ENCODE peak calls at places on chromosome 19, in four cellular contexts. U is uterus, Z is tibial nerve, H is transverse colon. S is an unnamed sample.

GRCh38 chr19:33704271-33704670 is 82.5 kb downstream of the CHST8 start:
- DNase-seq in U (no peak), Z (no peak), H (no peak), S (no peak)

GRCh38 chr19:46603752-46604241 is 2.7 kb downstream of the CALM3 start:
- DNase-seq in U (no peak), Z (no peak), H (no peak), S (peak; percentile 54)

GRCh38 chr19:8571006-8571411 is 6.2 kb downstream of the MYO1F start:
- DNase-seq in U (no peak), Z (no peak), H (peak; percentile 55), S (no peak)

GRCh38 chr19:55321466-55321865 is 3.7 kb downstream of the TMEM150B start:
- DNase-seq in U (no peak), Z (no peak), H (peak; percentile 41), S (no peak)

GRCh38 chr19:55248704-55249103 is 10.1 kb downstream of the PPP6R1 start:
- DNase-seq in U (no peak), Z (no peak), H (no peak), S (no peak)

GRCh38 chr19:38522915-38523314 is 89.4 kb downstream of the RYR1 start:
- DNase-seq in U (no peak), Z (no peak), H (no peak), S (no peak)

GRCh38 chr19:11191273-11191755 is 6.0 kb downstream of the KANK2 start:
- DNase-seq in U (peak; percentile 78), Z (peak; percentile 53), H (peak; percentile 50), S (no peak)

GRCh38 chr19:46426035-46426505 is 2.7 kb downstream of the PNMA8C start:
- DNase-seq in U (no peak), Z (no peak), H (no peak), S (no peak)

GRCh38 chr19:16447015-16447384 is 24.8 kb downstream of the EPS15L1 start:
- DNase-seq in U (peak; percentile 76), Z (peak; percentile 78), H (peak; percentile 50), S (peak; percentile 94)

GRCh38 chr19:35031072-35031881 is 1.0 kb downstream of the SCN1B start:
- DNase-seq in U (no peak), Z (no peak), H (no peak), S (no peak)

GRCh38 chr19:29478578-29479565 is 46.9 kb upstream of the VSTM2B start:
- DNase-seq in U (no peak), Z (no peak), H (no peak), S (peak; percentile 27)

GRCh38 chr19:21569497-21569870 is 64.1 kb downstream of the ZNF429 start:
- DNase-seq in U (no peak), Z (no peak), H (peak; percentile 32), S (no peak)

GRCh38 chr19:8666814-8667405 is 31.7 kb downstream of the ACTL9 start:
- DNase-seq in U (no peak), Z (no peak), H (no peak), S (no peak)

GRCh38 chr19:5580116-5580515 is 12.4 kb upstream of the TINCR start:
- DNase-seq in U (no peak), Z (no peak), H (no peak), S (no peak)

GRCh38 chr19:41415154-41415571 is 12.0 kb downstream of the B3GNT8 start:
- DNase-seq in U (no peak), Z (no peak), H (no peak), S (no peak)

GRCh38 chr19:40614595-40615411 is 13.6 kb downstream of the LTBP4 start:
- DNase-seq in U (peak; percentile 94), Z (peak; percentile 85), H (peak; percentile 93), S (peak; percentile 93)

GRCh38 chr19:47473336-47473735 is 1.6 kb upstream of the SLC8A2 start:
- DNase-seq in U (no peak), Z (no peak), H (no peak), S (no peak)

GRCh38 chr19:52735734-52736133 is 890 bp upstream of the ZNF611 start:
- DNase-seq in U (peak; percentile 82), Z (peak; percentile 46), H (peak; percentile 68), S (no peak)

GRCh38 chr19:29878973-29879654 is 62.9 kb upstream of the URI1 start:
- DNase-seq in U (no peak), Z (no peak), H (no peak), S (peak; percentile 24)

GRCh38 chr19:57803594-57804325 is 11.0 kb downstream of the ZNF552 start:
- DNase-seq in U (no peak), Z (no peak), H (peak; percentile 26), S (peak; percentile 66)

GRCh38 chr19:54453921-54454780 is 5.2 kb downstream of the LENG8 start:
- DNase-seq in U (no peak), Z (no peak), H (no peak), S (no peak)

GRCh38 chr19:28493881-28494280 is 719.1 kb downstream of the UQCRFS1 start:
- DNase-seq in U (no peak), Z (no peak), H (no peak), S (no peak)

GRCh38 chr19:17703823-17704463 is 15.3 kb upstream of the MAP1S start:
- DNase-seq in U (no peak), Z (peak; percentile 35), H (peak; percentile 67), S (no peak)

GRCh38 chr19:37932985-37933953 is 26.3 kb downstream of the SIPA1L3 start:
- DNase-seq in U (no peak), Z (no peak), H (peak; percentile 75), S (no peak)

GRCh38 chr19:58042709-58043340 is 9.0 kb downstream of the ZSCAN1 start:
- DNase-seq in U (no peak), Z (no peak), H (no peak), S (no peak)

GRCh38 chr19:33279430-33280350 is 22.6 kb downstream of the CEBPA start:
- DNase-seq in U (no peak), Z (no peak), H (no peak), S (no peak)

GRCh38 chr19:40411125-40411842 is 1.9 kb downstream of the PRX start:
- DNase-seq in U (no peak), Z (no peak), H (peak; percentile 40), S (no peak)

GRCh38 chr19:10655457-10656312 is 1.5 kb downstream of the ILF3 start:
- DNase-seq in U (no peak), Z (no peak), H (peak; percentile 18), S (peak; percentile 63)

GRCh38 chr19:46466536-46467199 is 4.7 kb downstream of the PNMA8A start:
- DNase-seq in U (peak; percentile 38), Z (no peak), H (peak; percentile 30), S (no peak)

GRCh38 chr19:52936151-52936957 is 13.1 kb upstream of the ZNF888 start:
- DNase-seq in U (no peak), Z (no peak), H (peak; percentile 63), S (peak; percentile 93)

GRCh38 chr19:18879579-18880373 is 16.2 kb downstream of the CERS1 start:
- DNase-seq in U (no peak), Z (no peak), H (peak; percentile 87), S (peak; percentile 73)

GRCh38 chr19:42021185-42021584 is 27.2 kb upstream of the ATP1A3 start:
- DNase-seq in U (no peak), Z (no peak), H (no peak), S (no peak)

GRCh38 chr19:29404951-29405727 is 120.7 kb upstream of the VSTM2B start:
- DNase-seq in U (peak; percentile 49), Z (no peak), H (peak; percentile 9), S (no peak)

GRCh38 chr19:16141043-16141442 is 2.4 kb upstream of the HSH2D start:
- DNase-seq in U (no peak), Z (no peak), H (peak; percentile 61), S (peak; percentile 58)

DNA sequence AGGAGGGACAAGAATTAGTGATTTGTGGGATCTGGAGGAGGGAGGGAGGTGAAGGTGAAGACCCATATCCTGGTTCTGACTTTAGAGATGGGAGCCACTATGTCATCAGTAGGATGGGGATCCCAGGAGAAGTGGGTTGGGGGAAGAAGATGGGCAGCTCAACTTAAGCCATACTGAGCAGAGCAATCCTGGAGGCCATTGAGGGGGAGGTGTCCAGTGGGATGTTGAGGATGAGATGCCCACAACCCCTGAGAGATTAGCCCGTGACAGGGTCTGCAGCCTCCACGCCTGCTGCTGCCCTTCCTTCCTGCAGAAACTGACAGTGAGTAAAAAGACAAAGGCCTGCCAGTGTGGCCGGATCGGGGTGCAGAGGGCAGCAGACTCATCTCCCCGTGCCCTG is 11.2 kb upstream of the SIGLEC6 start:
- DNase-seq in U (no peak), Z (no peak), H (no peak), S (no peak)
- TF ChIP-seq POLR2A in U (no peak), Z (no peak), H (no peak), S (no peak)

DNA sequence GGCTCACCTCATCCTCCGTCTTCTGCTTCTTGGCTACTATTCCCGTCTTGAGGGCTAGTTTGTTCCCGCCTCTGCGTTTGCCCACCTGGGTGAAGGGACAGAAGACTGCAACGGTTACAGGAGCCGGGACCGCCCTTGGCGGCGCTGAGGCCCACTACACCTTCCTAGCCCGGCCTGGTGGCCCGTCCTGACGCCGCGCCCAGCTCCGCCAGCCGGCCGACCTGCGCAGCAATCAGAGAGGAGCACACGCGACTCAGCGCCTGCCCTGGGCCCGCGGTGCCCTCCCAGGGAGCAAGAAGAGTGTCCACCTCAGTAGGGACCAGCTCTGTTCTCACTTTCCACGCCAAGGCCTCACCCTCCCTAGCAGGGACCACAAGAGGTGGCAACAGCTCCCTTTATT is 3.1 kb downstream of the TRIR start:
- DNase-seq in U (no peak), Z (no peak), H (no peak), S (no peak)
- TF ChIP-seq POLR2A in U (no peak), Z (no peak), H (no peak), S (no peak)

GRCh38 chr19:13841339-13842293 is 35.3 kb upstream of the NANOS3 start:
- DNase-seq in U (no peak), Z (no peak), H (peak; percentile 84), S (peak; percentile 69)
- TF ChIP-seq POLR2A in U (peak; percentile 25), Z (no peak), H (peak; percentile 81), S (peak; percentile 90)

GRCh38 chr19:6751189-6751588 is 11.7 kb downstream of the TRIP10 start:
- DNase-seq in U (no peak), Z (no peak), H (no peak), S (no peak)

GRCh38 chr19:6752257-6753177 is 13.0 kb downstream of the TRIP10 start:
- DNase-seq in U (no peak), Z (no peak), H (peak; percentile 85), S (no peak)

GRCh38 chr19:6754136-6754535 is 13.1 kb downstream of the SH2D3A start:
- DNase-seq in U (no peak), Z (no peak), H (no peak), S (no peak)

GRCh38 chr19:6754653-6755463 is 12.4 kb downstream of the SH2D3A start:
- DNase-seq in U (no peak), Z (no peak), H (no peak), S (no peak)

DNA sequence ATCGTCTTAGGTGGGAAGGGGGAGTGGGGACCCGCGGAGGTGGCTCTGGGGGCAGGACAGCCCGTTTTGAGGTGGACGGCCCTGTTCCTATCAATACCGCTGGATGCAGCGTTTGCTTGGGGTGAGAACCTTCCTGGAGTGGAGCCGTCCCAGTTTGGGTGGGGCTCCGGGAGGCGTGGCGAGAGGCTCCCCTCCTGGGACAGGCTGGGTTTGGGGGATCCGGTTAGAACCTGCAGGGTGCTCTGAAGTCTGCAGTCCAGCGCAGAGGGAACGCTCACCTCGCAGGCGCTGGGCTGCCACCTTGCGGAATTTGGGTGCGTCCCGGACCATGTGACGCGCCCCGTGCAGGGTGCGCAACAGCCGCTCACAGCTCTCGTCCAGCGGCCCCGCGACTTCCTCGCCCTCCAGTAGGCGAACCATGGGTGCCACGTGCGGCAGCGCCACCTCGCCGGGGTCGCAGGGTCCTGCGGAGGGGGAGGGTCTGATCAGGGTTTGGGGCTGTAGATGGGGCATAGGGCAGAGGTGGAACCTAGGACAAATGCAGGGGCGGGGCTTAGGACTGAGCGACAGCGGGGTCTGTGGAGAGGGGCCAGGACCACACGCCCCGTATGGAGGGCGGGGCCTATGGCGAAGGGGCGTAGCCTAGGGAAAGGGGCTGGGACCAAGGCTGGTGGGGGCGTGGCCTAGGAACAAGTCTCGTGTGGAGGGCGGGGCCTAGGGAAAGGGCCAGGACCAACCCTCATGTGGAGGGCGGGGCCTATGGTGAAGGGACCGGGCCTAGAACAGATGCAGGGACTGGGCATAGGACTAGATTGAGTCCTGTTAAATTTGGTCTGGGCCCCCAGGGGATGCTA is 13.8 kb downstream of the SH2D3A start:
- DNase-seq in U (peak; percentile 84), Z (peak; percentile 70), H (peak; percentile 95), S (peak; percentile 93)
- TF ChIP-seq POLR2A in U (no peak), Z (no peak), H (peak; percentile 73), S (peak; percentile 32)

S was measured in erythroblast.